ENCODE peak calls at places on chromosomes 11 and 22, in six cellular contexts. G is adrenal gland, V is cardiac fibroblast, I is choroid plexus epithelial cell, A is AG09309, M is ovary. F is an unnamed sample.

GRCh38 chr22:43004362-43005035 is 10.4 kb downstream of the PACSIN2 start:
- DNase-seq in A (peak; percentile 67), G (no peak), I (no peak), M (peak; percentile 18), V (no peak), F (no peak)

GRCh38 chr22:43209523-43209890 is 22.6 kb upstream of the TTLL12 start:
- DNase-seq in V (no peak), I (no peak), G (no peak), A (no peak), M (no peak), F (no peak)

GRCh38 chr11:105179542-105180278 is 40.1 kb upstream of the CARD18 start:
- DNase-seq in G (no peak), A (no peak), I (peak; percentile 13), M (no peak), V (no peak), F (no peak)

GRCh38 chr22:50469377-50470305 is 5.2 kb downstream of the SBF1 start:
- DNase-seq in V (peak; percentile 21), I (peak; percentile 38), M (no peak), A (no peak), G (peak; percentile 70), F (no peak)

GRCh38 chr11:35313066-35313765 is 106.1 kb downstream of the SLC1A2 start:
- DNase-seq in A (no peak), V (no peak), M (no peak), G (no peak), I (no peak), F (no peak)

GRCh38 chr11:106159846-106160245 is 82.4 kb downstream of the AASDHPPT start:
- DNase-seq in I (peak; percentile 19), V (peak; percentile 76), G (no peak), A (peak; percentile 16), M (no peak), F (no peak)

GRCh38 chr11:126968915-126969314 is 31.7 kb downstream of the KIRREL3 start:
- DNase-seq in G (no peak), V (no peak), M (no peak), A (no peak), I (no peak), F (no peak)

GRCh38 chr22:37187552-37187890 is 526 bp downstream of the C1QTNF6 start:
- DNase-seq in G (no peak), I (no peak), V (peak; percentile 55), A (no peak), M (no peak), F (no peak)

GRCh38 chr22:37681556-37682049 is 4.5 kb upstream of the NOL12 start:
- DNase-seq in V (peak; percentile 90), A (peak; percentile 37), M (peak; percentile 84), G (peak; percentile 77), I (peak; percentile 88), F (peak; percentile 76)

GRCh38 chr11:11659567-11660341 is 37.9 kb upstream of the GALNT18 start:
- DNase-seq in V (no peak), M (no peak), A (no peak), G (no peak), I (no peak), F (no peak)

GRCh38 chr11:72758690-72759389 is 6.6 kb upstream of the ARAP1 start:
- DNase-seq in M (peak; percentile 85), V (peak; percentile 85), G (peak; percentile 66), A (no peak), I (peak; percentile 98), F (peak; percentile 56)

GRCh38 chr22:29032584-29032983 is 29.0 kb downstream of the C22orf31 start:
- DNase-seq in V (peak; percentile 16), I (no peak), M (no peak), G (peak; percentile 63), A (no peak), F (no peak)

GRCh38 chr11:88631497-88631896 is 294.0 kb upstream of the CTSC start:
- DNase-seq in V (peak; percentile 8), A (no peak), I (peak; percentile 5), M (no peak), G (no peak), F (no peak)

GRCh38 chr22:21641417-21641794 is 696 bp upstream of the SDF2L1 start:
- DNase-seq in A (no peak), M (peak; percentile 51), I (peak; percentile 55), G (peak; percentile 46), V (peak; percentile 70), F (no peak)

GRCh38 chr11:27524155-27524554 is 17.6 kb upstream of the LIN7C start:
- DNase-seq in V (peak; percentile 70), M (no peak), G (peak; percentile 21), I (peak; percentile 32), A (no peak), F (no peak)

GRCh38 chr11:18802381-18803257 is 11.0 kb upstream of the PTPN5 start:
- DNase-seq in M (no peak), A (peak; percentile 43), G (peak; percentile 39), V (peak; percentile 86), I (peak; percentile 89), F (peak; percentile 31)

GRCh38 chr11:368414-369335 is 624 bp upstream of the B4GALNT4 start:
- DNase-seq in I (peak; percentile 25), A (no peak), V (no peak), G (no peak), M (peak; percentile 65), F (no peak)
- H3K4me3 ChIP-seq in I (no peak overlapping the region), A (peak overlapping the region; percentile 11), V (no peak overlapping the region), G (no peak overlapping the region), M (peak overlapping the region; percentile 36), F (peak overlapping the region; percentile 26)

DNA sequence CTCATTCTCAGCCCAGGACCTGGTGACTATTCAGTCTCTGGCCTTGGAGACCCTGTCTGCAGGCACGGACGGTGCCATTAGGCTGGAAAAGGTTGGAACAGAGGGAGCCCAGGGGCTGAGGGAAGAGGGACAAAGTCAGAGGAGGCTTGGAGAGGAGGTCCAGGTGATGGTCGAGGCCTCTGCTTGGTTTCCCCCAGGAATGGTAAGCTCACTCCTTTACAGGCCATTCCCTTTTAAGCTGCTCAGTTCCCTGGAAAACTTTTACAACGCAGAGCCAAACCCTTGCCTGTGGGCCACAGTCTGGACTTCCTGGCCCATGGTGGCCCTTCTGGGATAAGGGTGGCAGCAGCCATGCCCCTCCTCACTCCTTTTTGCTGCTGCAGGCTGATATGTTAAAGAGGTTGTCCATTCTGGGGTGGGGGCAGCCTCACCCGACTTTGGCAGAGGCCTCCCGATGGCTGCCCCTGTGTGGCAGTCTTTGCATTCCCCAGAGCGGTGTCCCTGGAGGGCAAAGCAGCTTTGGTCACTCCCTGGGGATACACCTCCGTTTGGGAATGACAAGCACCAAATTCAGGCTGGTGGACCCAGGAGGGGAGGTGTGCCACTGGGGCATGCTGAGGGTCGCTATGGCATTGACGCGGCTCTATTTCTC is 34.0 kb upstream of the RFPL3 start:
- DNase-seq in I (no peak), V (no peak), M (no peak), A (no peak), G (no peak), F (no peak)
- H3K4me3 ChIP-seq in I (no peak overlapping the region), V (no peak overlapping the region), M (no peak overlapping the region), A (no peak overlapping the region), G (no peak overlapping the region), F (no peak overlapping the region)

GRCh38 chr11:114111369-114112042 is 52.0 kb downstream of the ZBTB16 start:
- DNase-seq in A (no peak), I (peak; percentile 97), G (no peak), M (no peak), V (peak; percentile 96), F (no peak)
- H3K4me3 ChIP-seq in A (no peak overlapping the region), I (no peak overlapping the region), G (no peak overlapping the region), M (no peak overlapping the region), V (peak overlapping the region; percentile 28), F (no peak overlapping the region)

DNA sequence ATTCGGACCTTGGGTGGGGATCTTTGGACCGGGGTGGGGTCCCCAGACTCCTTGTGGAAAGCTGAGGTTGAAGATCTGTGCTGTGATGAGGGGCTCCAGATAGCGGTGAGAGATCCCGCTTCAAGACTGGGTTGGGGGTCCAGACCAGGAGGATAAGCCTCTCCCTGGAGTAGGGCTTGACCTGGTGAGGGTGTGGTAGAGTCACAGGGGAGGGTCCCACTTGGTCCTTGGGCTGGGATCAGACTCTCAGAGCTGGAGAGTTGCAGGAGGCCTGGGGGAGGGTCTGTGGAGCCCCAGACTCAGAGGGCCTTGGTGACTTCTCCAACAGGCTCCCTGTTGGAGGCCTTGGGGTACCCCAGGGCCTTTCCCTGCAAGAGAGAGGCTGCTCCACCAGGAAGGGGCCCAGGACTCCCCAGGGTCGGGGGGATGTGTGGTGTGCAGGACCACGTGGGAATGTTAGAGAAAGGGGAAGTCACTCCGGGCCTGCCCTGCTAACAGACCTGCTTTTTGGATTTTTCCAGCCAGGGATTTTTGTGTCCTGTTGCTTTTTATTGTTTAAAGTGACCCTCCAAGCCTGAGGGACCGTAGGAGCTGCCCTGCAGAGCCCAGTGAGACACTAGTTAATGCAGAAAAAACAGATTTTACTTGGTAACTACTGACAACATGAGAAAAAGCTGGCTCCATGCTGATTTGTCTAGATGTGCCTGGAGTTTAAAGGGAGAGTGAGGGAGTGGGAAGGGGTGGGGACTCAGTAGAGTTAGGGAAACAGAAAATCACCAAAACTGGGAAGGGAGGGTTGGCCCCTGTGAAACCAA is 660 bp upstream of the TXNRD2 start:
- DNase-seq in I (peak; percentile 85), G (peak; percentile 28), V (peak; percentile 76), A (peak; percentile 55), M (no peak), F (no peak)
- H3K4me3 ChIP-seq in I (peak overlapping the region; percentile 78), G (peak overlapping the region; percentile 83), V (peak overlapping the region; percentile 78), A (peak overlapping the region; percentile 78), M (peak overlapping the region; percentile 75), F (peak overlapping the region; percentile 76)

GRCh38 chr22:24593810-24594568 is 1.1 kb upstream of the LRRC75B start:
- DNase-seq in V (no peak), M (no peak), G (no peak), I (no peak), A (no peak), F (no peak)
- H3K4me3 ChIP-seq in V (no peak overlapping the region), M (no peak overlapping the region), G (no peak overlapping the region), I (no peak overlapping the region), A (no peak overlapping the region), F (peak overlapping the region; percentile 65)

GRCh38 chr11:64231536-64231935 is 1.2 kb downstream of the DNAJC4 start:
- DNase-seq in A (no peak), V (no peak), I (no peak), G (no peak), M (no peak), F (no peak)
- H3K4me3 ChIP-seq in A (no peak overlapping the region), V (no peak overlapping the region), I (no peak overlapping the region), G (no peak overlapping the region), M (no peak overlapping the region), F (no peak overlapping the region)

GRCh38 chr22:24518774-24519485 is 23.8 kb downstream of the UPB1 start:
- DNase-seq in A (no peak), G (no peak), M (no peak), I (no peak), V (no peak), F (peak; percentile 21)
- H3K4me3 ChIP-seq in A (no peak overlapping the region), G (no peak overlapping the region), M (no peak overlapping the region), I (no peak overlapping the region), V (no peak overlapping the region), F (no peak overlapping the region)

DNA sequence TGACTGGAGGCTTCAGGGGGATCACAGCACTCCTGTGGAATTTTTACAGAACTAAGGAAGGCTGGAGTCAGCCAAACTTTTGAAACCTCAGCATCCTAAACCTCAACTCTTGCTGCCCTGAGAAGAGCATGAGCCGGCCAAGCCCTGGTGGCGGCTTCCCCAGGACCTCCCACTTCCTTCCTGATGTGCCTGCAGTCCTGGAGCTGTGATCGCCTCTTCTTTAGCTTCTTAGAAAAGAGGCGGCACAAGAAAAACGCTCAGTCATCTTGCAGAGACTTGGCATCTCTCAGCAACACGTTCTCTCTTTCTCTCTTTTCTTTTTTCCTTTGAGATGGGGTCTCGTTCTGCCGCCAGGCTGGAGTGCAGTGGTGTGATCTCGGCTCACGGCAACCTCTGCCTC is 40.4 kb upstream of the AMPD3 start:
- DNase-seq in G (peak; percentile 55), M (no peak), V (peak; percentile 49), A (no peak), I (peak; percentile 46), F (peak; percentile 51)
- H3K4me3 ChIP-seq in G (no peak overlapping the region), M (no peak overlapping the region), V (no peak overlapping the region), A (no peak overlapping the region), I (no peak overlapping the region), F (no peak overlapping the region)

F was measured in heart left ventricle.